ENCODE peak calls at places on chromosomes 12 and 14, in five cellular contexts. One of them, this sample, is unnamed.

GRCh38 chr14:58078068-58078467 is 73.9 kb downstream of the ARMH4 start:
- DNase-seq in ELR: peak
- DNase-seq in hepatocyte: no peak
- DNase-seq in fibroblast of lung: peak
- DNase-seq in cardiac muscle cell: peak
- DNase-seq in this sample: no peak

GRCh38 chr12:93380480-93381121 is 2.9 kb downstream of the NUDT4 start:
- DNase-seq in ELR: peak
- DNase-seq in hepatocyte: peak
- DNase-seq in fibroblast of lung: peak
- DNase-seq in cardiac muscle cell: peak
- DNase-seq in this sample: peak

GRCh38 chr14:105503296-105503640 is 12.2 kb downstream of the TEDC1 start:
- DNase-seq in ELR: no peak
- DNase-seq in hepatocyte: no peak
- DNase-seq in fibroblast of lung: no peak
- DNase-seq in cardiac muscle cell: no peak
- DNase-seq in this sample: no peak

GRCh38 chr12:43812042-43812441 is 5.9 kb upstream of the TWF1 start:
- DNase-seq in ELR: no peak
- DNase-seq in hepatocyte: no peak
- DNase-seq in fibroblast of lung: no peak
- DNase-seq in cardiac muscle cell: no peak
- DNase-seq in this sample: no peak

GRCh38 chr14:105487449-105487985 is 831 bp downstream of the CRIP1 start:
- DNase-seq in ELR: peak
- DNase-seq in hepatocyte: no peak
- DNase-seq in fibroblast of lung: no peak
- DNase-seq in cardiac muscle cell: no peak
- DNase-seq in this sample: no peak

GRCh38 chr12:104006929-104007328 is 41.3 kb downstream of the TDG start:
- DNase-seq in ELR: peak
- DNase-seq in hepatocyte: no peak
- DNase-seq in fibroblast of lung: peak
- DNase-seq in cardiac muscle cell: peak
- DNase-seq in this sample: no peak

GRCh38 chr14:67502867-67503266 is 14.3 kb upstream of the TMEM229B start:
- DNase-seq in ELR: no peak
- DNase-seq in hepatocyte: no peak
- DNase-seq in fibroblast of lung: no peak
- DNase-seq in cardiac muscle cell: no peak
- DNase-seq in this sample: no peak

GRCh38 chr14:75993567-75994041 is 8.0 kb downstream of the IFT43 start:
- DNase-seq in ELR: no peak
- DNase-seq in hepatocyte: peak
- DNase-seq in fibroblast of lung: no peak
- DNase-seq in cardiac muscle cell: no peak
- DNase-seq in this sample: no peak

GRCh38 chr12:28083816-28084678 is 106.2 kb upstream of the CCDC91 start:
- DNase-seq in ELR: no peak
- DNase-seq in hepatocyte: no peak
- DNase-seq in fibroblast of lung: peak
- DNase-seq in cardiac muscle cell: peak
- DNase-seq in this sample: no peak

GRCh38 chr14:75092698-75093097 is 23.3 kb downstream of the ZC2HC1C start:
- DNase-seq in ELR: no peak
- DNase-seq in hepatocyte: no peak
- DNase-seq in fibroblast of lung: no peak
- DNase-seq in cardiac muscle cell: no peak
- DNase-seq in this sample: no peak